ENCODE peak calls at places on chromosome 13, in six cellular contexts. N is brain microvascular endothelial cell, L is RWPE1, M is HFFc6, B is heart right ventricle, J is fibroblast of pulmonary artery. I is an unnamed sample.

GRCh38 chr13:71879129-71879535 is 12.1 kb upstream of the DACH1 start:
- DNase-seq in M (no peak), J (peak), L (no peak), B (peak), N (peak), I (peak)

GRCh38 chr13:113211774-113212173 is 2.4 kb downstream of the CUL4A start:
- DNase-seq in J (no peak), M (no peak), L (no peak), B (no peak), N (no peak), I (no peak)

GRCh38 chr13:112446347-112446861 is 70.2 kb downstream of the SPACA7 start:
- DNase-seq in M (no peak), N (no peak), J (no peak), B (no peak), L (no peak), I (no peak)

GRCh38 chr13:42140494-42140893 is 92.0 kb downstream of the DGKH start:
- DNase-seq in L (no peak), B (no peak), J (no peak), N (no peak), M (no peak), I (no peak)

GRCh38 chr13:72565893-72566292 is 161.5 kb downstream of the MZT1 start:
- DNase-seq in M (peak), B (no peak), J (peak), N (peak), L (peak), I (peak)

GRCh38 chr13:99288069-99288468 is 19.1 kb downstream of the GPR183 start:
- DNase-seq in J (no peak), B (no peak), M (no peak), L (no peak), N (no peak), I (no peak)

GRCh38 chr13:113629814-113630213 is 28.2 kb downstream of the ATP4B start:
- DNase-seq in B (no peak), J (no peak), N (no peak), L (no peak), M (no peak), I (no peak)

GRCh38 chr13:44591316-44591715 is 15.2 kb upstream of the TSC22D1 start:
- DNase-seq in J (no peak), L (no peak), B (no peak), N (no peak), M (no peak), I (no peak)

GRCh38 chr13:35621989-35622388 is 145.5 kb upstream of the MAB21L1 start:
- DNase-seq in L (no peak), B (no peak), J (peak), N (no peak), M (peak), I (no peak)

GRCh38 chr13:29849071-29849541 is 1.3 kb downstream of the UBL3 start:
- DNase-seq in M (no peak), N (peak), B (peak), J (peak), L (no peak), I (peak)

GRCh38 chr13:114249062-114249461 is 14.4 kb downstream of the CDC16 start:
- DNase-seq in N (no peak), J (no peak), B (no peak), M (no peak), L (no peak), I (no peak)

GRCh38 chr13:20553309-20553708 is 13.6 kb upstream of the IFT88 start:
- DNase-seq in M (no peak), B (no peak), L (no peak), J (no peak), N (no peak), I (no peak)

GRCh38 chr13:68745517-68745916 is 1362.1 kb upstream of the ATXN8OS start:
- DNase-seq in J (no peak), M (no peak), L (no peak), N (no peak), B (no peak), I (no peak)

GRCh38 chr13:41008349-41008980 is 10.7 kb downstream of the ELF1 start:
- DNase-seq in M (peak), J (peak), N (peak), L (peak), B (no peak), I (peak)

GRCh38 chr13:57740719-57741118 is 109.2 kb downstream of the PCDH17 start:
- DNase-seq in J (peak), L (no peak), M (no peak), B (peak), N (no peak), I (no peak)

GRCh38 chr13:20801704-20802103 is 27.9 kb upstream of the EEF1AKMT1 start:
- DNase-seq in M (no peak), L (no peak), B (no peak), N (no peak), J (no peak), I (no peak)

GRCh38 chr13:44561352-44561751 is 14.8 kb downstream of the TSC22D1 start:
- DNase-seq in J (no peak), L (no peak), B (no peak), N (no peak), M (no peak), I (no peak)

GRCh38 chr13:30477346-30478235 is 11.9 kb upstream of the HMGB1 start:
- DNase-seq in N (no peak), M (no peak), J (no peak), L (no peak), B (no peak), I (no peak)

GRCh38 chr13:82675024-82675423 is 1207.2 kb downstream of the SLITRK1 start:
- DNase-seq in N (no peak), B (no peak), L (no peak), M (no peak), J (no peak), I (no peak)

GRCh38 chr13:61170791-61171330 is 244.8 kb downstream of the PCDH20 start:
- DNase-seq in N (no peak), M (no peak), L (no peak), J (no peak), B (no peak), I (no peak)

GRCh38 chr13:50209646-50210045 is 194.4 kb downstream of the KCNRG start:
- DNase-seq in M (no peak), N (no peak), B (no peak), J (peak), L (no peak), I (no peak)

GRCh38 chr13:50213526-50213925 is 198.3 kb downstream of the KCNRG start:
- DNase-seq in B (no peak), L (no peak), M (no peak), N (no peak), J (no peak), I (no peak)

GRCh38 chr13:50219743-50220142 is 204.5 kb downstream of the KCNRG start:
- DNase-seq in L (no peak), M (no peak), B (no peak), N (no peak), J (no peak), I (no peak)

GRCh38 chr13:50215389-50215788 is 200.1 kb downstream of the KCNRG start:
- DNase-seq in J (no peak), M (no peak), B (no peak), N (no peak), L (no peak), I (no peak)

GRCh38 chr13:50214514-50214913 is 199.3 kb downstream of the KCNRG start:
- DNase-seq in B (no peak), J (no peak), N (no peak), L (no peak), M (no peak), I (no peak)
- TF ChIP-seq CTCF in B (no peak), J (no peak), N (no peak), L (no peak), M (no peak), I (no peak)

GRCh38 chr13:51923983-51924539 is 62.3 kb downstream of the CCDC70 start:
- DNase-seq in N (no peak), L (peak), J (no peak), B (no peak), M (no peak), I (no peak)
- TF ChIP-seq CTCF in N (peak), L (no peak), J (peak), B (no peak), M (peak), I (peak)

GRCh38 chr13:36997716-36998427 is 1.3 kb downstream of the ALG5 start:
- DNase-seq in L (no peak), B (no peak), J (no peak), N (no peak), M (no peak), I (no peak)

GRCh38 chr13:37001921-37002250 is 1.3 kb downstream of the EXOSC8 start:
- DNase-seq in B (no peak), N (no peak), M (no peak), J (no peak), L (no peak), I (no peak)

GRCh38 chr13:36998624-36999041 is 507 bp downstream of the ALG5 start:
- DNase-seq in L (peak), M (no peak), J (no peak), B (peak), N (no peak), I (peak)

GRCh38 chr13:36999054-36999927 is at the start of gene ALG5:
- DNase-seq in N (peak), M (peak), B (peak), J (peak), L (peak), I (peak)
- TF ChIP-seq CTCF in N (peak), M (peak), B (peak), J (peak), L (peak), I (peak)

DNA sequence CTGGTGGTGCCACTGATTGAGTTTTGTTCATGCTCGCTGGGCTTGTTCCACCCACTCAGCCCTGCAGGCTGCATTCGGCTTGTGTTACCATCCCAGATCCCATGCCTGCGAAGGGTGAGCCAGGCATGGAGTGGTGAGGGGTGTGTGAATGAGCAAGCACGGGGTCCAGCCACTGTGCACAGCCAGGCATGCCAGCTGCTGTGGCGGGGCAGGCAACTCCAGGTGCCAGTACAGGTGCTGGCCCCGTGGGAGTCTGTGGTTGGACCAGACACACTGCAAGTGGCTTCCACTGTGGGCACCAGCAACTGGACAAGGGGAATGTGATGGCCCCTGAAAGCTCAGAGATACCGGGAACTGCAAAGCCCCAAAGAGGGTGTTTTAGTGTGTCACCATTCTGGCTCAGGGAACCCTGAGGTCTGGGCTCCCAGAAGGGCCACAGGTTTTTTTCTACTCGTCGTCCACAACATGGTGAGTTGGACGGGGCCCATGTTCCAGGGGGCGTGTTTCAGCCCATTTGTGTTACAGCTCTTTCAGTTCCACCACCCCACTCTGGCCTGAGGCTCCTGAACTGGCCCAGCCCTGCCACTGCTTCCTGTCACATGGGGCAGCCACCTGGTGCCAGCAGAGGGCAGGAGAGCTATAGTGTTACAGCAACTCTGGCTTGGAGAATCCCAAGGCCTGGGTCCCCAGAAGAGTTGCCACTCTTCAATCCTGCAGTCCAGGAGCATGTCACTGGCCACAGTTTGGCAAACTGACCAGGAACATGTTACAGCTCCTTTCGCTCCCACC is 217.0 kb upstream of the OBI1 start:
- DNase-seq in M (no peak), J (no peak), B (no peak), L (no peak), N (no peak), I (no peak)
- TF ChIP-seq CTCF in M (no peak), J (no peak), B (no peak), L (no peak), N (no peak), I (no peak)

GRCh38 chr13:94795292-94795691 is 82.9 kb upstream of the SOX21 start:
- DNase-seq in J (no peak), N (no peak), B (no peak), L (no peak), M (no peak), I (no peak)
- TF ChIP-seq CTCF in J (no peak), N (no peak), B (no peak), L (no peak), M (no peak), I (no peak)

I was measured in cardiac muscle cell.